ENCODE peak calls at places on chromosomes 13 and 19, in ten cellular contexts. H is breast epithelium, P is mucosa of descending colon, S is fibroblast of lung, A is thoracic aorta, B is cardiac fibroblast, F is lung, L is brain microvascular endothelial cell, W is left lung, M is foreskin fibroblast. J is an unnamed sample.
A peak's percentile ranks its signal among the peaks of the same experiment; 100 is the strongest.

GRCh38 chr13:92500192-92500591 is 726.4 kb upstream of the GPC6 start:
- DNase-seq in F (no peak), W (no peak), H (no peak), P (no peak), S (no peak), L (no peak), M (no peak), B (no peak), A (no peak), J (no peak)

GRCh38 chr19:15072930-15073647 is 8.9 kb upstream of the OR1I1 start:
- DNase-seq in A (no peak), W (no peak), M (no peak), S (no peak), P (no peak), B (peak; percentile 2), H (peak; percentile 81), F (no peak), L (no peak), J (peak; percentile 19)

GRCh38 chr19:55537741-55538111 is 793 bp upstream of the SBK2 start:
- DNase-seq in B (no peak), A (no peak), H (no peak), M (no peak), L (no peak), W (no peak), F (no peak), P (no peak), S (no peak), J (no peak)

GRCh38 chr13:94947965-94948371 is 235.6 kb upstream of the SOX21 start:
- DNase-seq in F (no peak), W (no peak), S (no peak), L (no peak), A (no peak), H (no peak), M (no peak), P (no peak), B (no peak), J (no peak)

GRCh38 chr19:46288896-46289588 is 7.8 kb upstream of the HIF3A start:
- DNase-seq in M (peak; percentile 97), F (peak; percentile 32), S (peak; percentile 91), P (no peak), L (peak; percentile 96), W (no peak), A (no peak), H (no peak), B (peak; percentile 99), J (no peak)

GRCh38 chr19:7550987-7551761 is 15.7 kb downstream of the PNPLA6 start:
- DNase-seq in H (no peak), P (peak; percentile 81), M (no peak), F (peak; percentile 88), B (peak; percentile 38), A (no peak), L (peak; percentile 27), W (peak; percentile 75), S (peak; percentile 52), J (peak; percentile 17)

GRCh38 chr13:45773236-45773635 is 71.1 kb downstream of the CBY2 start:
- DNase-seq in L (no peak), A (no peak), F (no peak), P (no peak), W (no peak), H (no peak), B (peak; percentile 3), M (peak; percentile 12), S (peak; percentile 20), J (no peak)

GRCh38 chr19:18793144-18794028 is 2.3 kb upstream of the COMP start:
- DNase-seq in H (no peak), M (no peak), L (no peak), F (no peak), A (no peak), P (no peak), S (no peak), B (no peak), W (no peak), J (no peak)

GRCh38 chr19:12163841-12164240 is 945 bp downstream of the ZNF136 start:
- DNase-seq in P (no peak), M (peak; percentile 45), B (peak; percentile 56), L (no peak), W (no peak), F (no peak), H (no peak), S (no peak), A (no peak), J (no peak)

DNA sequence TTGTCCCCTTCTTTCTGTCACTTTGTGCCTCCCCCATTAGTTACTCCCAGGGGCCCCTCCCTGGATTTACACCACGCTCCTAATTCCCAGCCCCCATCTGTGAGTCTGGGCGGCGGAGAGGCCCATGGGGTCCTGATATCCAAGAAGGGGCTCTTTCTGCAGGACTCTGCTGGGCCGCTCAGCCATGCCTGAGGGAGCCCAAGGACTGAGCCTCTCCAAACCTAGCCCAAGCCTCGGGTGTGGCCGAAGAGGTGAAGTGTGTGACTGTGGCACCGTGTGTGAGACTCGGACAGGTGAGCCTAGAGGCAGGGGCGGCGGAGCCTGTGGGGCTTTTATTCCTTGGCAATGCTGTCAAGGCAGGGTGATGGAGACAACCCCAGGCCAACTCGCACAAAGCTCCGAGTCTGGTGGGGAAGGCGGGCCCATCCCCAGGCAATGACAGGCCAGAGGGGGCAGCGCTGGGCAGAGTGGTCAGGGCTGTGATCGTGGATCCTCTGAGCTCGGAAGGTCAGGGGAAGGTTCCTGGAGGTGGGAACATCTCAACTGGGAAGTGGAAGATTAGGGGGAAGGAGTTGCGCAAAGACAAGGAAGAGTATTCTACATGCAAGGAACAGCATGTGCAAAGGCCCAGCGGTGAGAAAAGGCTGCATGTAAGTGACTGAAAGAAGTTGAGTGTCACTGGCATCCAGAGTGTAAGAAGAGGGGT is 1.6 kb downstream of the PLEKHG2 start:
- DNase-seq in M (no peak), F (no peak), P (no peak), A (no peak), S (peak; percentile 40), W (no peak), L (no peak), B (no peak), H (no peak), J (no peak)
- TF ChIP-seq CTCF in M (peak; percentile 20), F (no peak), P (no peak), A (no peak), S (peak; percentile 17), W (no peak), L (peak; percentile 50), B (peak; percentile 34), H (no peak), J (peak; percentile 9)

DNA sequence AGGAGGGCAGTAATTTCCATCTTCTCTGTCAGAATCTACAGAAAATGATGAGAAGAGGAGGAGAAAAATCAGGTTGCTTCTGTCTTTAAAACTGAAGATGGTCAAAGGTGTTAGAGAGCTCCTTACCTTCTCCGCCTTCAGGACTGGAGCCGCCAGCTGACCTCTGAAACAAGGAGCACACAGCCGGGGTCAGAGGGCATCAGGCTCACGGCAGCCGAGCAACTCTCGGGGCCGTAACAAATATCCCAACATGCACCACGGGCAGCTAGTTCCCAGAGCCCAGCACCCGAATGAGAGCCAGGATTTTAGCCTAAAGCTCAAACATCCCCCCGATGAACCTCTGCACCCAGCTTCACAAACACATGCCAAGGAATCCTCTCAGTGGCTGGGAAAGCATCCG is 27.6 kb downstream of the CAPS start:
- DNase-seq in L (no peak), M (no peak), H (no peak), S (no peak), A (no peak), F (no peak), W (no peak), B (no peak), P (no peak), J (no peak)
- H3K4me3 ChIP-seq in L (no peak overlapping the region), M (no peak overlapping the region), H (no peak overlapping the region), S (no peak overlapping the region), A (no peak overlapping the region), F (no peak overlapping the region), W (no peak overlapping the region), B (no peak overlapping the region), P (no peak overlapping the region), J (no peak overlapping the region)

GRCh38 chr13:99698010-99698815 is 196.9 kb downstream of the TM9SF2 start:
- DNase-seq in B (no peak), H (no peak), W (no peak), F (no peak), S (no peak), P (no peak), M (no peak), A (no peak), L (no peak), J (no peak)

GRCh38 chr13:99703908-99704307 is 202.6 kb downstream of the TM9SF2 start:
- DNase-seq in L (no peak), S (no peak), M (no peak), B (no peak), A (no peak), W (no peak), H (no peak), F (no peak), P (no peak), J (no peak)

GRCh38 chr13:99702687-99703319 is 201.5 kb downstream of the TM9SF2 start:
- DNase-seq in A (no peak), L (no peak), P (no peak), B (no peak), W (no peak), S (no peak), M (no peak), F (no peak), H (no peak), J (no peak)

GRCh38 chr13:99698816-99699099 is 197.5 kb downstream of the TM9SF2 start:
- DNase-seq in S (no peak), W (no peak), A (no peak), L (no peak), B (no peak), M (no peak), H (no peak), F (no peak), P (no peak), J (no peak)

GRCh38 chr13:99700468-99700867 is 199.2 kb downstream of the TM9SF2 start:
- DNase-seq in H (no peak), B (no peak), W (no peak), F (no peak), A (no peak), S (no peak), L (no peak), M (no peak), P (no peak), J (no peak)
- TF ChIP-seq CTCF in H (no peak), B (no peak), W (no peak), F (no peak), A (no peak), S (no peak), L (no peak), M (no peak), P (no peak), J (no peak)

GRCh38 chr13:50589651-50590054 is 253.8 kb downstream of the DLEU7 start:
- DNase-seq in B (peak; percentile 91), L (peak; percentile 82), F (no peak), A (no peak), M (peak; percentile 77), H (no peak), P (no peak), W (no peak), S (peak; percentile 83), J (no peak)

GRCh38 chr13:50593228-50593627 is 250.3 kb downstream of the DLEU7 start:
- DNase-seq in L (no peak), B (no peak), H (no peak), W (no peak), F (no peak), P (no peak), M (no peak), A (no peak), S (no peak), J (no peak)

GRCh38 chr13:50594276-50594970 is 249.1 kb downstream of the DLEU7 start:
- DNase-seq in L (no peak), B (no peak), M (no peak), A (no peak), W (no peak), F (no peak), H (no peak), P (peak; percentile 74), S (no peak), J (no peak)

GRCh38 chr13:50589139-50589538 is 254.4 kb downstream of the DLEU7 start:
- DNase-seq in W (no peak), S (peak; percentile 80), A (no peak), M (peak; percentile 96), L (peak; percentile 94), B (peak; percentile 91), F (no peak), P (no peak), H (no peak), J (no peak)

GRCh38 chr13:50592412-50593145 is 250.9 kb downstream of the DLEU7 start:
- DNase-seq in P (no peak), A (no peak), F (no peak), S (peak; percentile 79), H (no peak), W (no peak), M (peak; percentile 68), B (peak; percentile 91), L (no peak), J (no peak)
- H3K4me3 ChIP-seq in P (no peak overlapping the region), A (no peak overlapping the region), F (no peak overlapping the region), S (no peak overlapping the region), H (no peak overlapping the region), W (no peak overlapping the region), M (no peak overlapping the region), B (no peak overlapping the region), L (no peak overlapping the region), J (no peak overlapping the region)